ENCODE peak calls at places on chromosomes 16 and 17, in six cellular contexts. T, V, A, L, X and D are unnamed samples.
A peak's percentile ranks its signal among the peaks of the same experiment; 100 is the strongest.

GRCh38 chr17:77420804-77421634 is 280.2 kb downstream of the SEC14L1 start:
- DNase-seq in T (peak; percentile 54), V (peak; percentile 74), A (no peak), L (no peak), X (peak; percentile 71), D (peak; percentile 81)

GRCh38 chr16:10314811-10315210 is 71.0 kb upstream of the ATF7IP2 start:
- DNase-seq in T (no peak), V (no peak), A (peak; percentile 65), L (no peak), X (no peak), D (peak; percentile 35)

GRCh38 chr16:19853973-19854876 is 30.4 kb downstream of the GPRC5B start:
- DNase-seq in T (no peak), V (peak; percentile 46), A (no peak), L (no peak), X (no peak), D (peak; percentile 6)

GRCh38 chr16:14600164-14600563 is 29.9 kb downstream of the PARN start:
- DNase-seq in T (peak; percentile 51), V (no peak), A (peak; percentile 23), L (no peak), X (peak; percentile 15), D (peak; percentile 14)

GRCh38 chr17:68314916-68315535 is 23.7 kb downstream of the ARSG start:
- DNase-seq in T (no peak), V (no peak), A (no peak), L (no peak), X (no peak), D (peak; percentile 69)

GRCh38 chr17:30586818-30587595 is 109.8 kb downstream of the GOSR1 start:
- DNase-seq in T (no peak), V (no peak), A (peak; percentile 61), L (no peak), X (no peak), D (peak; percentile 38)

GRCh38 chr17:16322636-16323035 is 30.6 kb downstream of the CENPV start:
- DNase-seq in T (no peak), V (no peak), A (no peak), L (no peak), X (no peak), D (no peak)

GRCh38 chr17:79803997-79804855 is 7.3 kb upstream of the CBX8 start:
- DNase-seq in T (no peak), V (peak; percentile 50), A (no peak), L (peak; percentile 43), X (no peak), D (peak; percentile 80)

GRCh38 chr16:57890752-57891111 is 80.2 kb downstream of the CNGB1 start:
- DNase-seq in T (no peak), V (no peak), A (no peak), L (no peak), X (no peak), D (no peak)

GRCh38 chr17:68381076-68381900 is 76.0 kb downstream of the WIPI1 start:
- DNase-seq in T (no peak), V (no peak), A (no peak), L (no peak), X (no peak), D (no peak)

GRCh38 chr16:53457670-53458069 is 23.4 kb downstream of the RBL2 start:
- DNase-seq in T (no peak), V (no peak), A (no peak), L (peak; percentile 92), X (no peak), D (peak; percentile 46)

GRCh38 chr17:20133552-20133951 is 124.4 kb downstream of the SPECC1 start:
- DNase-seq in T (no peak), V (no peak), A (no peak), L (no peak), X (no peak), D (no peak)

GRCh38 chr17:58484600-58484999 is 3.6 kb downstream of the HSF5 start:
- DNase-seq in T (no peak), V (no peak), A (peak; percentile 50), L (no peak), X (no peak), D (no peak)

GRCh38 chr17:58492238-58493121 is 4.3 kb upstream of the HSF5 start:
- DNase-seq in T (no peak), V (no peak), A (no peak), L (no peak), X (peak; percentile 85), D (no peak)

GRCh38 chr17:58491510-58492045 is 3.4 kb upstream of the HSF5 start:
- DNase-seq in T (no peak), V (no peak), A (no peak), L (no peak), X (no peak), D (no peak)

GRCh38 chr17:58488428-58488890 is 251 bp upstream of the HSF5 start:
- DNase-seq in T (no peak), V (no peak), A (no peak), L (no peak), X (no peak), D (no peak)

GRCh38 chr17:58487589-58488427 is at the start of gene HSF5:
- DNase-seq in T (no peak), V (peak; percentile 78), A (no peak), L (no peak), X (no peak), D (no peak)
- TF ChIP-seq CTCF in T (no peak), V (peak; percentile 47), A (no peak), L (no peak), X (no peak), D (no peak)

DNA sequence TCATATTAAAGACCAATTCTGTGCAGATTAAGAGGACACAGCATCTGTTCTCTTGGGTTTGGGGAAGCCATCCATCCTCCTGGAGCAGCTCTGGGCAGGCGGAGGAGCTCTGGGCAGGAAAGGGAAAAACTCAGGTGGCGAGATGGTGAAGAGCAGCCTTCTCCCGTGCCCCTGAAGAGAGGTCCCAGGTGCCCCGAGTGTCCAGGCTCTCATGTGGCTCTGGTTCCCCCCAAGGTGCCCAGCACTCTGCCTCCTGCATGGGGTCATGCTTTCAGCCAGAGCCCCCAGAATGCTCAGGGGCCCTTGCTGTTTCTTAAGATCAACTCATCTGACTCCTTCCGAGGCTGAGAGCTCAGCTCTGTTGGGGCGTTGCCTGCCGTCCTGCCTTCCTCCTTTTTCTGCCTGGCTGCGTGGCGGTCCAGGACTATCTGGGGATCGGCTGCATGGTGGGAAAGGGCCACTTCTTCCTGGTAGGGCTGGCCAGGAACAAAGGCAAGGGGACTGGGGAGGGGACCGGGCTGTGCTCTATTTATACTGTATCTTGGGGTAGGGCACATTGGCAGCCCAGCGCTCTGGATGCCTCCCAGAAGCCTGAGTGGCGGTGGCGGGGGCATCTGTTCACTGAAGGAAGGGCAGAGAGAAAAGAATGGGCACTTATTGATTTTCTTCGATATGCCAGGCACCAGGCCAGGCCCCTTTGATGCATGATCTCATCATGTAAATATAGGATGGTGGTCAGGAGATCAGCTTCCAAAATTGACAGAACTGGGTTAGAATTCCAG is 103.2 kb upstream of the SDK2 start:
- DNase-seq in T (no peak), V (no peak), A (no peak), L (no peak), X (no peak), D (no peak)
- TF ChIP-seq MAX in T (no peak), V (no peak), A (no peak), L (no peak), X (no peak), D (no peak)

GRCh38 chr17:7711356-7711755 is 6.2 kb upstream of the DNAH2 start:
- DNase-seq in T (peak; percentile 68), V (peak; percentile 54), A (no peak), L (no peak), X (no peak), D (no peak)
- TF ChIP-seq CTCF in T (no peak), V (peak; percentile 41), A (no peak), L (no peak), X (peak; percentile 31), D (no peak)

GRCh38 chr17:42072323-42073187 is 22.2 kb upstream of the C17orf113 start:
- DNase-seq in T (peak; percentile 33), V (peak; percentile 52), A (no peak), L (no peak), X (peak; percentile 50), D (peak; percentile 80)
- TF ChIP-seq MAX in T (no peak), V (no peak), A (no peak), L (no peak), X (no peak), D (no peak)

GRCh38 chr17:73423159-73423715 is 111.4 kb upstream of the CDC42EP4 start:
- DNase-seq in T (no peak), V (no peak), A (no peak), L (no peak), X (no peak), D (no peak)

GRCh38 chr17:73419051-73419450 is 107.2 kb upstream of the CDC42EP4 start:
- DNase-seq in T (no peak), V (no peak), A (no peak), L (no peak), X (no peak), D (no peak)

GRCh38 chr17:73422121-73422520 is 110.3 kb upstream of the CDC42EP4 start:
- DNase-seq in T (no peak), V (no peak), A (no peak), L (no peak), X (no peak), D (no peak)

GRCh38 chr17:73419896-73420295 is 108.1 kb upstream of the CDC42EP4 start:
- DNase-seq in T (no peak), V (no peak), A (no peak), L (no peak), X (no peak), D (no peak)

GRCh38 chr17:73420897-73421296 is 109.1 kb upstream of the CDC42EP4 start:
- DNase-seq in T (peak; percentile 86), V (no peak), A (peak; percentile 42), L (no peak), X (peak; percentile 42), D (peak; percentile 41)
- TF ChIP-seq CTCF in T (peak; percentile 16), V (no peak), A (peak; percentile 43), L (no peak), X (peak; percentile 32), D (peak; percentile 24)

GRCh38 chr17:47728214-47728877 is 4.7 kb upstream of the TBX21 start:
- DNase-seq in T (no peak), V (no peak), A (no peak), L (no peak), X (no peak), D (no peak)
- TF ChIP-seq MAX in T (no peak), V (no peak), A (no peak), L (no peak), X (no peak), D (no peak)

GRCh38 chr17:71085238-71086033 is 916.1 kb downstream of the KCNJ2 start:
- DNase-seq in T (peak; percentile 22), V (peak; percentile 70), A (peak; percentile 48), L (no peak), X (no peak), D (peak; percentile 28)
- TF ChIP-seq CTCF in T (peak; percentile 31), V (peak; percentile 63), A (peak; percentile 76), L (peak; percentile 37), X (no peak), D (peak; percentile 35)

DNA sequence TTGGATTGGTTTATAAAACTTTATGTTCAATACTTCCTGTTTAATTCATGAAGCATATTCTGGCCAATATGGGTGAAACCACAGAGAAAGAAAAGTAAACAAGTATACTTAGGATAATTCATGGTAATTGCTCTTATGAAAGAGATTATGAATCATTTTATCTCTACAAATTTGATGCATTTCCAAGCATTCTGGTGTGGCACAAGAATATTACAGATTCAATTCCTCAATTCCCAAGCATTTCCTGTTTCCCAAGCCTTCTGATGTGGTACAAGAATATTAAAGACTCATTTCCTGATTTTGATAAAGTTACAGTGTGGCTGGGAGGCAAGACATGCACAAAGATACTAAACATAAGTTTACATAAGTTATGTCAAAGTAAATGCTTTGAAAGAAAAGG is 126.1 kb upstream of the NUDT7 start:
- DNase-seq in T (no peak), V (no peak), A (no peak), L (no peak), X (no peak), D (no peak)
- TF ChIP-seq MAX in T (no peak), V (no peak), A (no peak), L (no peak), X (no peak), D (no peak)